ENCODE peak calls at places on chromosomes 11 and 22, in six cellular contexts. K is fibroblast of lung, Z is esophagus squamous epithelium, W is EL, N is epithelial cell of proximal tubule, A is lower leg skin. D is an unnamed sample.

GRCh38 chr11:75900848-75901247 is 85.8 kb downstream of the UVRAG start:
- DNase-seq in K (no peak), W (no peak), A (no peak), N (no peak), Z (no peak), D (no peak)

GRCh38 chr11:18527512-18527911 is 770 bp upstream of the TSG101 start:
- DNase-seq in W (peak), Z (no peak), K (peak), N (peak), A (no peak), D (peak)

GRCh38 chr22:29041408-29041807 is 20.2 kb downstream of the C22orf31 start:
- DNase-seq in N (no peak), Z (no peak), K (peak), A (no peak), W (peak), D (peak)

GRCh38 chr11:117814766-117815261 is 9.7 kb downstream of the FXYD2 start:
- DNase-seq in A (peak), W (no peak), N (peak), K (no peak), Z (no peak), D (no peak)

GRCh38 chr11:30487200-30487898 is 98.8 kb downstream of the MPPED2 start:
- DNase-seq in K (peak), Z (no peak), N (no peak), W (no peak), A (no peak), D (peak)

GRCh38 chr22:24578355-24579241 is 14.3 kb downstream of the LRRC75B start:
- DNase-seq in K (peak), W (no peak), A (no peak), N (no peak), Z (no peak), D (peak)

GRCh38 chr11:24356501-24356900 is 140.4 kb upstream of the LUZP2 start:
- DNase-seq in A (no peak), Z (no peak), N (no peak), K (no peak), W (no peak), D (peak)

GRCh38 chr11:13012037-13012693 is 3.0 kb downstream of the RASSF10 start:
- DNase-seq in N (no peak), W (no peak), A (no peak), Z (no peak), K (no peak), D (no peak)

GRCh38 chr11:86116386-86116726 is 47.5 kb upstream of the PICALM start:
- DNase-seq in Z (no peak), N (peak), W (peak), A (no peak), K (peak), D (peak)

GRCh38 chr11:77175021-77175842 is 47.2 kb downstream of the MYO7A start:
- DNase-seq in W (no peak), A (no peak), K (no peak), N (no peak), Z (no peak), D (no peak)

GRCh38 chr11:103024086-103024485 is 67.9 kb downstream of the DCUN1D5 start:
- DNase-seq in Z (no peak), N (no peak), K (no peak), W (peak), A (no peak), D (no peak)

GRCh38 chr22:36332623-36333331 is 55.0 kb downstream of the MYH9 start:
- DNase-seq in K (no peak), Z (no peak), A (peak), W (peak), N (no peak), D (peak)

GRCh38 chr11:121661796-121662508 is 209.2 kb upstream of the SORL1-AS1 start:
- DNase-seq in K (peak), N (no peak), A (no peak), Z (no peak), W (peak), D (peak)

D was measured in IMR-90.